ENCODE peak calls at places on chromosomes 7 and 10, in nine cellular contexts. J is PC-3, V is BJ, W is IMR-90, R is GM23338, U is A673, I is LNCaP clone FGC, Z is cardiac muscle cell, A is brain microvascular endothelial cell. M is an unnamed sample.

GRCh38 chr7:37765872-37766525 is 82.4 kb upstream of the NME8 start:
- DNase-seq in J (no peak), V (no peak), W (no peak), R (no peak), U (no peak), I (no peak), Z (no peak), A (no peak), M (no peak)

GRCh38 chr7:40761757-40762342 is 627.0 kb downstream of the SUGCT start:
- DNase-seq in J (no peak), V (no peak), W (peak), R (peak), U (no peak), I (no peak), Z (no peak), A (no peak), M (no peak)

GRCh38 chr7:30770936-30771858 is at the start of gene MINDY4:
- DNase-seq in J (peak), V (no peak), W (peak), R (peak), U (peak), I (no peak), Z (peak), A (peak), M (peak)

GRCh38 chr10:52050429-52051047 is 263.5 kb upstream of the DKK1 start:
- DNase-seq in J (peak), V (no peak), W (no peak), R (no peak), U (no peak), I (peak), Z (no peak), A (no peak), M (no peak)

GRCh38 chr7:73896454-73896853 is 35.5 kb downstream of the TMEM270 start:
- DNase-seq in J (peak), V (no peak), W (peak), R (no peak), U (no peak), I (no peak), Z (no peak), A (no peak), M (no peak)

GRCh38 chr10:107544706-107545520 is 380.4 kb upstream of the SORCS1 start:
- DNase-seq in J (no peak), V (no peak), W (no peak), R (peak), U (peak), I (no peak), Z (no peak), A (no peak), M (no peak)

GRCh38 chr10:30127120-30127541 is 67.7 kb upstream of the JCAD start:
- DNase-seq in J (no peak), V (no peak), W (no peak), R (no peak), U (no peak), I (no peak), Z (peak), A (no peak), M (peak)

GRCh38 chr7:132655071-132655761 is 78.9 kb upstream of the PLXNA4 start:
- DNase-seq in J (no peak), V (no peak), W (no peak), R (peak), U (peak), I (no peak), Z (peak), A (peak), M (peak)

GRCh38 chr10:126350216-126350992 is 37.9 kb downstream of the ADAM12 start:
- DNase-seq in J (peak), V (peak), W (peak), R (no peak), U (no peak), I (no peak), Z (peak), A (peak), M (peak)

DNA sequence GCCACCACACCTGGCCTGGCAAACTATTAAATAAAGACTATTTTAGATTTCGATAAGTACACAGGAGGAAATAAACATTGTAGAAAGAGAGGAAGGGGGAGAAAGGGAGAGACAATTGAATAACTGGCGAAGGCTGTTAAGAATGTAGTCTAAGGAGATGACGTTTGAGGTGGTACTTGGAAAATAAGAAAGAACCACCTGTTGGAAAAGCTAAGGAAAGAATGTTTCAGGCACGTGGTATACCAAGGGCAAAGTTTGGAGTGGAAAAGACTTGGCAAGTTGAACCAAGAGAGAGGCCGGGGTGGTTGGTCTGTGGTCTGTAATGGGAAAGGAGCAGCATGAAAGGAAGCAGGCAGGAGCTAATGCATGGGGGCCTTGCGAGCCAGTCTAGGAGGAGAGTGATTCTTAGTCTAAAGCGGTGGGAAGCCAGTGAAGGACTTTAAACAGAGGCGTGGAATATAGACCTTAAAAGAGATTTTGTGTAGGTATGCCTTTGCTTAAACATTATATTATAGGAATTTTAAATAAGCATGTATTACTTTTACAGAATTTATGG is 9.4 kb downstream of the ING3 start:
- DNase-seq in J (no peak), V (no peak), W (no peak), R (peak), U (no peak), I (no peak), Z (no peak), A (no peak), M (no peak)
- H3K4me3 ChIP-seq in J (no peak), V (no peak), W (no peak), R (no peak), U (no peak), I (no peak), Z (no peak), A (no peak), M (no peak)

DNA sequence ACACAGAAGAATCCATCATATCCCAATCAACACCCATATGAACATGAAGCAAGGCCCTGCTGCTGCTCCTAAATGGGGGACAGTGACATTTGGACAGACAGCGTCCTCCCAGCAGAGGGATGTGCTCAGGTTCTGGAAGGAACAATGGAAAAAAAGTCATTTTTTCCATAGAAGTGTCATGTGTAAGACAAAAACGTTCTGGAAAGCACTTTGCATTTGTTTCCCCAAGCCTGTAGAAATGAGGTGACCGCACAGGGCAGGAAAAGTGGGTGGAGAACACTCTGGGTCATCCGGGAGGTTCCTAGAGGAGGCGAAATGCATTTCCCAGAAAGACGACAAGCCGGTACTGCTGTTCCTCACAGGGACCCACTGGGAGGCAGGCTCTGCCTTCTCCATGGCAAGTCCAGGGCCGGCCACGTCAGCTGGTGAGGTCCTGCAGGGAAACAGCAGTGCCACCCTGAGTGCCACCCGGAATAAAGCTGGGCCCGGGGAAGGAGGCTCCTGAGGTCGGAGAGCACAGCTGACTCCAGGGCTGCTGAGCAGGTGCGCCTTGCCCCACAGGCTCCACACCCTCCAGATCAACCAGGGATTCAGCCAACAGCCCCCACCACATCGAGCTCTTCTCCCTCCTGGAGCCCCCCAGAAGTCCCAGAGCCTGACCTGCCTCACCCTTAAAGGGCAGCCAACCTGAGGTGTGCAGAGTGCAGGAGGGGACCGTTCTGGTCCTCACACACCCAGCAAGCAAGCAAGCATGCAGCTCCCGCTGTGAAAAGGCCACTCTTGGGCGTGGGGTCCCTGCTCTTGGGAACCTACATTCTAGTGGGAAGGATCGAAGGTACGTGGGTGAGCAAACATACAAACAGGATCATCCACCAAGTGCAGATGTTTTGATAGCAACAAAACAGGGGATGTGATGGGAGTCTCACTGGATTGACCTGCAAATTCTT is 28.8 kb upstream of the INPP5A start:
- DNase-seq in J (no peak), V (no peak), W (no peak), R (no peak), U (no peak), I (no peak), Z (no peak), A (no peak), M (no peak)
- TF ChIP-seq CTCF in J (no peak), V (peak), W (peak), R (peak), U (no peak), I (no peak), Z (no peak), A (peak), M (no peak)

GRCh38 chr7:149144996-149145850 is 2.0 kb upstream of the ZNF398 start:
- DNase-seq in J (peak), V (no peak), W (no peak), R (peak), U (peak), I (peak), Z (no peak), A (no peak), M (no peak)
- H3K4me3 ChIP-seq in J (peak), V (no peak), W (no peak), R (peak), U (no peak), I (peak), Z (no peak), A (no peak), M (no peak)

GRCh38 chr7:100397336-100398081 is 24.2 kb downstream of the PILRA start:
- DNase-seq in J (no peak), V (no peak), W (no peak), R (peak), U (no peak), I (no peak), Z (no peak), A (no peak), M (no peak)
- TF ChIP-seq CTCF in J (no peak), V (peak), W (no peak), R (peak), U (no peak), I (no peak), Z (no peak), A (peak), M (no peak)

GRCh38 chr10:119308556-119309422 is 101.4 kb downstream of the GRK5 start:
- DNase-seq in J (no peak), V (no peak), W (no peak), R (no peak), U (no peak), I (no peak), Z (no peak), A (no peak), M (no peak)
- H3K4me3 ChIP-seq in J (no peak), V (no peak), W (no peak), R (no peak), U (no peak), I (no peak), Z (no peak), A (no peak), M (no peak)